ENCODE peak calls at places on chromosomes 16 and 17, in ten cellular contexts. A is upper lobe of right lung; T is fibroblast of lung; R is heart left ventricle; X is ovary; L is Caco-2; D is CD8-positive, alpha-beta memory T cell; C is transverse colon; V is stomach; K is heart right ventricle. H is an unnamed sample.

GRCh38 chr17:6508519-6509294 is 47.6 kb downstream of the PITPNM3 start:
- DNase-seq in A (peak; percentile 37), L (no peak), K (no peak), R (no peak), T (no peak), C (no peak), D (no peak), X (peak; percentile 21), V (no peak), H (no peak)

GRCh38 chr17:43805117-43805516 is 24.9 kb downstream of the CFAP97D1 start:
- DNase-seq in L (no peak), K (no peak), R (no peak), D (no peak), X (no peak), V (no peak), C (no peak), A (no peak), T (no peak), H (no peak)

GRCh38 chr16:73956592-73957495 is 339.8 kb upstream of the PSMD7 start:
- DNase-seq in K (peak; percentile 21), C (peak; percentile 69), D (no peak), A (no peak), V (peak; percentile 54), T (peak; percentile 29), L (peak; percentile 64), X (peak; percentile 44), R (peak; percentile 46), H (peak; percentile 54)

GRCh38 chr17:57906910-57907309 is 48.3 kb downstream of the CUEDC1 start:
- DNase-seq in L (no peak), A (no peak), R (no peak), D (no peak), C (no peak), X (no peak), K (no peak), T (no peak), V (no peak), H (no peak)

GRCh38 chr17:29291163-29291752 is 2.7 kb downstream of the NUFIP2 start:
- DNase-seq in C (no peak), V (no peak), X (no peak), R (no peak), L (peak; percentile 73), K (no peak), D (no peak), T (peak; percentile 58), A (no peak), H (no peak)

GRCh38 chr17:77076046-77076882 is 64.5 kb upstream of the SEC14L1 start:
- DNase-seq in T (peak; percentile 17), A (no peak), V (no peak), L (no peak), D (no peak), C (no peak), R (no peak), X (no peak), K (no peak), H (no peak)

GRCh38 chr17:72273301-72274056 is 152.7 kb downstream of the SOX9 start:
- DNase-seq in A (no peak), L (no peak), K (no peak), T (no peak), X (no peak), R (no peak), D (no peak), V (no peak), C (no peak), H (no peak)

GRCh38 chr16:56480776-56481467 is 29.6 kb downstream of the OGFOD1 start:
- DNase-seq in V (no peak), R (no peak), C (no peak), L (no peak), X (no peak), D (no peak), K (no peak), A (no peak), T (no peak), H (no peak)

DNA sequence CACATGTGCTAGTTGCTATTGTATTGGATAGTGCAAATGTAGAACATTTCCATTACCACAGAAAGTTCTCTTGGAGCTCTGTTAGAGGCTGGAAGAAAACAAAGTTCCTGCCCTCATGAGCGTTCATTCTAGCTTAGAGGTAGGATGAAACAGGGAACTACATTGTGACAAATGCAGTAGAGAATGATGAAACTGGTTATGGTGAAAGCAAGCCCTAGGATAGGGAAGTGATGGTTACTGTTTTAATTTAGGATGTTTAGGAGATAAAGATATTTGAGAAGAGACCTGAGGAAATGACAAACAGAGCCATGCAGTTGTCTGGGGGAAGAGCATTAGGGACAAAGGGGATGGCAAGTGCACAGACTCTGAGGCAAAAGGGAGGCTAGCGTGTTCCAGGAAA is 50.7 kb downstream of the AATF start:
- DNase-seq in L (no peak), A (no peak), D (no peak), T (no peak), C (no peak), X (no peak), V (no peak), R (no peak), K (no peak), H (no peak)
- H3K9me3 ChIP-seq in L (peaks cover 9% of the 10 kb centered on the region), A (no peaks in the 10 kb centered on the region), D (no peaks in the 10 kb centered on the region), T (no peaks in the 10 kb centered on the region), C (peaks cover 4% of the 10 kb centered on the region), X (no peaks in the 10 kb centered on the region), V (no peaks in the 10 kb centered on the region), R (no peaks in the 10 kb centered on the region), K (no peaks in the 10 kb centered on the region), H (no peaks in the 10 kb centered on the region)

GRCh38 chr16:9296273-9296593 is 204.8 kb downstream of the HAPSTR1 start:
- DNase-seq in D (no peak), A (no peak), L (no peak), X (no peak), T (no peak), R (no peak), V (no peak), C (no peak), K (no peak), H (no peak)

GRCh38 chr16:9297437-9298113 is 206.1 kb downstream of the HAPSTR1 start:
- DNase-seq in R (no peak), C (no peak), T (no peak), X (no peak), V (peak; percentile 28), K (peak; percentile 29), L (peak; percentile 67), A (no peak), D (no peak), H (peak; percentile 60)

GRCh38 chr16:9302102-9302501 is 210.7 kb downstream of the HAPSTR1 start:
- DNase-seq in T (no peak), K (no peak), V (no peak), L (no peak), R (no peak), D (no peak), X (no peak), C (peak; percentile 58), A (no peak), H (peak; percentile 21)

DNA sequence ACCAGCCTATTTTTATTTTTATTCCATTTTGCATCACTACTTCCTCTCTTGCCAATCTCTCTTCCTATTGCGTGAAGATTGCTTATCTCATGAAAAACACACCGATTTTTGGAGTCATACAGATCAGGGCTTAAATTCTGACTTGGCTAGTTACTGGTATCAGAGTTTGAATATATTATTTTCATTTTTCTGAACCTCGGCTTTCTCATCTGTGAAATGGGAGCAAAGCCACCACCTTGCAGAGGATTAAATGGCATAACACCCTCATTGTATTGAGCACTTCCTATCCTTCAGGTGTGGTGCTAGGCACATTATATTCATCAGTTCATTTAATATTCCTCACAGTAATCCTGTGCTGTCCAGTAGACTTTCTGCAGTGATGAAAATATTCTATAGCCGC is 208.8 kb downstream of the HAPSTR1 start:
- DNase-seq in C (no peak), A (no peak), X (no peak), V (no peak), K (no peak), L (no peak), R (no peak), T (no peak), D (no peak), H (no peak)
- H3K9me3 ChIP-seq in C (no peaks in the 10 kb centered on the region), A (no peaks in the 10 kb centered on the region), X (no peaks in the 10 kb centered on the region), V (no peaks in the 10 kb centered on the region), K (no peaks in the 10 kb centered on the region), L (no peaks in the 10 kb centered on the region), R (no peaks in the 10 kb centered on the region), T (no peaks in the 10 kb centered on the region), D (no peaks in the 10 kb centered on the region), H (no peaks in the 10 kb centered on the region)

DNA sequence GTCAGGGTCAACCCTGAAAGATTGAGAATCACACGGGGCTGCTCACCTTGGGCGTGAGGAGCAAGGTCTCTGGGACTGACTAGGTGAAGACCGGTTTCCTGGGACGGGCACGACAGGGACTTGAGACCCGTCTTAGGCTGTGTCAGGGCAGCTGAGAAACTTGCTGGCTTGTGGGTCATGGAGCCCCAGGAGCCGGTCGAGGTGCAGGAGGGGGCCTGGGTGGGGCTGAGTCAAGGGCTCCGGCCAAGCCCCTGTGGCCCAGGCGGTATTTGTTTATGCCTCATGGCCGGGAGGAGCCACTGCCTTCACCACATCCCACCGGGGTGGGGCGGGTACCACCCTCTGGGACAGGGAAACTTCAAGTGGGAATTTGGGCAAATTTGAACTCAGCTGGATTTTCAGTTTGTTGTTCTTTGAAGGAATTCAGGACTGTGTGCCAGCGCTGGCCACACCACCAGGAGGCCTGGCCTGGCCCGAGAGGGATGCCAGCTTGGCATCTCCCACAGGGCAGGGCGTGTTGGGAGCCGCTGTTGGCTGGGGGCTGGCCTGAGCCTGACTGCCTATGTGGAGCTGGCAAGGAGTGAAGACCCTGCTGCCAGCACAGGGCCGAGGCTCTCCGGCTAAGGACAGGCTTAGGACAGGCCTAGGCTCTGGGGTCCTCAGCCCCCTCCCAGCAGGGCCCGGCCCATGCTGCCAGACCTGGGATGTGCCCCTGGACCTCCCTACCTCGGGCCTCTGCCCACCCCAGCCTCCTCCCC is 116.1 kb downstream of the METRNL start:
- DNase-seq in R (peak; percentile 83), L (no peak), K (peak; percentile 65), C (no peak), V (peak; percentile 77), A (peak; percentile 72), D (peak; percentile 42), X (peak; percentile 41), T (peak; percentile 38), H (no peak)
- H3K9me3 ChIP-seq in R (no peaks in the 10 kb centered on the region), L (peaks cover 13% of the 10 kb centered on the region), K (no peaks in the 10 kb centered on the region), C (no peaks in the 10 kb centered on the region), V (no peaks in the 10 kb centered on the region), A (no peaks in the 10 kb centered on the region), D (no peaks in the 10 kb centered on the region), X (no peaks in the 10 kb centered on the region), T (no peaks in the 10 kb centered on the region), H (no peaks in the 10 kb centered on the region)

DNA sequence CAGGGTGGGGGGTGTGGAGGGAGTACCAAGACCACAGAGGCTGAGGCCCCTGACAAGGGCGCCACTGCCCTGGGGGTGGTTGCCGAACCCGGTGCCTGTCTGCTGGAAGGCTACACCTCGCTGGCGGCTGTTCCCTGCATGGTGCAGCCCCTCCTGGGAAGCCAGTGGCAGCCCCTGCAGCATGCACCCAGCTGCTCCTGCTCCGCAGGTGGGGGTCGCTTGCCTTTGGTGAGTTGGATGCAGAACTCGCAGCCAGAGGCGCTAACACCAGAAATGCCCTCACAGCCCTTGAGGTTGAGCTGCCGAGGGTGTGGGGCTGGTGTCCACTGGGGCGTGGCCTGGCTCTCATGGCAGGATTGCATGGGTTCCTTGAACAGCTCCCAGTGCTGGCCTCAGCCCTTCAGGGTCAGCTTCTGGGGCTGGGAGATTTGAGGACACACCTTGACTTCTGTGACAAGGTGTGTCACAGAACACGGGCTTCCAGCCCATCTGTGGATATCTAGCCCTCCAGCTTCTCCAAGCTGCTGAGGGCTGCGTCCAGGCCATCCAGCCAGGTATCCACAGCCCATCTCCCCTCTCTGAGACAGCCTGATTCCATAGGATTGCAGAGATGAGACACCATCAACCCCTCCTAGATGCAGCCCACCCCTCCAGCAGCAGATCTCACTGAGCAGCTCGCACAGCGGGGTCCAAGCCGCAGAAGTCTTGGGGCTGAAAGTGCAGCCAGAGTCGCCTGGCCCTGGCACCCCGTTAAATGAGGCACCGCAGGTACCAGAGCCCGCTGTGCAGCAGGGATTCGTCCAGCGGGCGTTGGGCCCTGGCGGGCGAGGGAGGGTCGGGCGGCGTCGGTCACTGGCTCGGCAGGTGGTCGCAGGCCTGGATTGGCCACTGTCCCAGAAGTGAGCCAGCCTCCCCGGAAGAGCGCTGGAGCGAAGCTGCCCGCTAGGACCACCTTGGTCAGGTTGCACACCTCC is 586.3 kb downstream of the KCNJ18 start:
- DNase-seq in C (no peak), R (no peak), D (peak; percentile 35), A (peak; percentile 53), T (no peak), V (peak; percentile 20), K (no peak), X (peak; percentile 5), L (no peak), H (no peak)
- H3K9me3 ChIP-seq in C (peaks cover 5% of the 10 kb centered on the region), R (no peaks in the 10 kb centered on the region), D (no peaks in the 10 kb centered on the region), A (no peaks in the 10 kb centered on the region), T (no peaks in the 10 kb centered on the region), V (peaks cover 9% of the 10 kb centered on the region), K (no peaks in the 10 kb centered on the region), X (no peaks in the 10 kb centered on the region), L (no peaks in the 10 kb centered on the region), H (no peaks in the 10 kb centered on the region)